ENCODE peak calls at places on chromosome 12, in nine cellular contexts. B is GM12878; K is left ventricle myocardium inferior; Z is upper lobe of right lung; P is Panc1; J is naive thymus-derived CD4-positive, alpha-beta T cell; W is cardiac muscle cell; X is body of pancreas; D is CD4-positive, alpha-beta T cell. L is an unnamed sample.

GRCh38 chr12:54134395-54134794 is 54.4 kb downstream of the SMUG1 start:
- DNase-seq in K (no peak), Z (no peak), W (no peak), J (no peak), P (no peak), D (no peak), B (no peak), X (no peak), L (no peak)

GRCh38 chr12:16112151-16112550 is 165.3 kb downstream of the SLC15A5 start:
- DNase-seq in D (no peak), K (no peak), B (no peak), P (no peak), Z (no peak), W (no peak), X (no peak), J (no peak), L (no peak)

GRCh38 chr12:67624355-67624754 is 24.2 kb upstream of the DYRK2 start:
- DNase-seq in W (no peak), Z (no peak), D (no peak), K (no peak), X (no peak), B (no peak), P (no peak), J (no peak), L (no peak)

GRCh38 chr12:93461503-93461902 is 5.8 kb upstream of the MRPL42 start:
- DNase-seq in B (no peak), X (no peak), D (no peak), J (no peak), Z (no peak), K (no peak), W (no peak), P (no peak), L (no peak)

GRCh38 chr12:39426636-39427245 is 16.2 kb downstream of the KIF21A start:
- DNase-seq in P (no peak), B (no peak), D (no peak), K (no peak), J (no peak), X (no peak), W (no peak), Z (no peak), L (no peak)

GRCh38 chr12:75933136-75933535 is 98.4 kb downstream of the PHLDA1 start:
- DNase-seq in J (no peak), W (no peak), P (no peak), B (no peak), X (no peak), K (no peak), D (no peak), Z (no peak), L (no peak)

GRCh38 chr12:71652656-71653055 is 11.0 kb downstream of the ZFC3H1 start:
- DNase-seq in P (no peak), X (no peak), K (no peak), J (no peak), B (no peak), Z (no peak), W (no peak), D (no peak), L (no peak)

GRCh38 chr12:103715494-103715893 is 125.5 kb downstream of the NT5DC3 start:
- DNase-seq in J (no peak), B (no peak), Z (no peak), D (no peak), X (no peak), K (no peak), W (no peak), P (no peak), L (no peak)

GRCh38 chr12:38053655-38054464 is 262.7 kb upstream of the ALG10B start:
- DNase-seq in P (no peak), W (no peak), K (no peak), B (no peak), Z (peak), J (no peak), X (peak), D (no peak), L (no peak)

GRCh38 chr12:62899568-62900390 is 35.2 kb downstream of the PPM1H start:
- DNase-seq in Z (no peak), J (no peak), D (no peak), W (no peak), P (no peak), X (no peak), B (no peak), K (no peak), L (no peak)

GRCh38 chr12:53508534-53509199 is 1.4 kb upstream of the NPFF start:
- DNase-seq in J (peak), X (peak), K (peak), D (peak), B (peak), W (peak), P (peak), Z (peak), L (peak)

GRCh38 chr12:48998497-48999353 is 450 bp downstream of the DDN start:
- DNase-seq in D (no peak), J (peak), Z (no peak), W (no peak), X (peak), P (no peak), K (no peak), B (no peak), L (no peak)

GRCh38 chr12:50633950-50634349 is 129.2 kb downstream of the DIP2B start:
- DNase-seq in J (no peak), K (no peak), B (no peak), X (no peak), P (no peak), Z (no peak), D (no peak), W (no peak), L (no peak)

GRCh38 chr12:132492522-132492921 is 2.6 kb downstream of the FBRSL1 start:
- DNase-seq in J (no peak), P (no peak), B (peak), K (no peak), D (no peak), X (peak), W (no peak), Z (no peak), L (no peak)

GRCh38 chr12:71475280-71475679 is 35.7 kb downstream of the LGR5 start:
- DNase-seq in Z (no peak), J (no peak), W (no peak), K (peak), P (no peak), D (no peak), B (no peak), X (no peak), L (no peak)

GRCh38 chr12:75047885-75048525 is 161.6 kb downstream of the KCNC2 start:
- DNase-seq in D (no peak), W (no peak), B (no peak), Z (no peak), K (no peak), X (no peak), J (no peak), P (no peak), L (no peak)

GRCh38 chr12:132524405-132524804 is 34.5 kb downstream of the FBRSL1 start:
- DNase-seq in D (no peak), W (no peak), J (no peak), X (peak), Z (no peak), P (peak), K (no peak), B (no peak), L (no peak)

GRCh38 chr12:58458093-58458492 is 462.2 kb downstream of the LRIG3 start:
- DNase-seq in K (no peak), D (no peak), Z (no peak), W (no peak), P (no peak), B (no peak), X (no peak), J (no peak), L (no peak)

GRCh38 chr12:94304566-94305061 is 155.1 kb downstream of the CEP83 start:
- DNase-seq in B (no peak), P (no peak), Z (no peak), J (no peak), K (no peak), W (peak), D (no peak), X (no peak), L (no peak)

GRCh38 chr12:60201891-60202290 is 606.1 kb downstream of the SLC16A7 start:
- DNase-seq in D (no peak), K (no peak), J (no peak), X (no peak), P (no peak), W (peak), B (no peak), Z (no peak), L (no peak)

GRCh38 chr12:26319511-26319910 is 124.1 kb downstream of the SSPN start:
- DNase-seq in X (peak), J (no peak), B (no peak), W (no peak), D (no peak), K (peak), P (no peak), Z (peak), L (no peak)

GRCh38 chr12:51549637-51550036 is 41.4 kb upstream of the SCN8A start:
- DNase-seq in D (no peak), K (no peak), W (no peak), B (no peak), X (no peak), P (no peak), Z (no peak), J (no peak), L (no peak)

GRCh38 chr12:13198240-13198639 is 1.7 kb downstream of the EMP1 start:
- DNase-seq in Z (no peak), K (no peak), D (no peak), B (no peak), J (no peak), W (no peak), P (no peak), X (no peak), L (no peak)

GRCh38 chr12:53049582-53050318 is at the start of gene TNS2:
- DNase-seq in B (no peak), K (peak), X (peak), D (no peak), W (peak), J (no peak), Z (peak), P (no peak), L (no peak)

GRCh38 chr12:108801736-108802665 is 55.4 kb downstream of the SSH1 start:
- DNase-seq in B (no peak), P (no peak), J (no peak), Z (no peak), K (peak), D (no peak), X (no peak), W (peak), L (no peak)

GRCh38 chr12:51270067-51270846 is at the start of gene SMAGP:
- DNase-seq in P (no peak), J (peak), K (peak), X (peak), Z (peak), D (no peak), W (peak), B (no peak), L (no peak)

GRCh38 chr12:96136129-96136528 is 58.0 kb upstream of the ELK3 start:
- DNase-seq in Z (no peak), K (no peak), X (no peak), W (peak), P (no peak), J (no peak), B (no peak), D (no peak), L (no peak)

GRCh38 chr12:68425998-68426397 is 93.8 kb upstream of the MDM1 start:
- DNase-seq in W (no peak), X (no peak), B (no peak), P (no peak), J (no peak), D (no peak), Z (no peak), K (no peak), L (no peak)

GRCh38 chr12:805022-805632 is 52.7 kb downstream of the WNK1 start:
- DNase-seq in J (no peak), Z (no peak), B (no peak), W (no peak), P (no peak), D (no peak), K (no peak), X (no peak), L (no peak)

GRCh38 chr12:128980623-128981022 is 127.3 kb downstream of the GLT1D1 start:
- DNase-seq in D (no peak), Z (no peak), K (no peak), X (no peak), P (no peak), J (no peak), W (no peak), B (no peak), L (no peak)

GRCh38 chr12:105945935-105946334 is 192.8 kb downstream of the NUAK1 start:
- DNase-seq in B (no peak), W (no peak), P (no peak), J (no peak), X (no peak), D (no peak), Z (no peak), K (no peak), L (no peak)

GRCh38 chr12:105948331-105948730 is 190.4 kb downstream of the NUAK1 start:
- DNase-seq in D (no peak), B (no peak), P (no peak), J (no peak), Z (no peak), X (no peak), K (no peak), W (no peak), L (no peak)

GRCh38 chr12:105947906-105948305 is 190.8 kb downstream of the NUAK1 start:
- DNase-seq in B (no peak), J (no peak), D (no peak), Z (no peak), W (no peak), P (no peak), X (no peak), K (no peak), L (no peak)

GRCh38 chr12:105944628-105945027 is 194.1 kb downstream of the NUAK1 start:
- DNase-seq in X (no peak), Z (no peak), K (no peak), P (no peak), W (no peak), B (no peak), D (no peak), J (no peak), L (no peak)

GRCh38 chr12:105946541-105946940 is 192.2 kb downstream of the NUAK1 start:
- DNase-seq in K (peak), J (no peak), P (no peak), Z (no peak), D (no peak), W (peak), B (no peak), X (no peak), L (no peak)
- H3K27ac ChIP-seq in K (peak), J (no peak), P (no peak), Z (no peak), D (no peak), W (no peak), B (no peak), X (no peak), L (no peak)

GRCh38 chr12:55719371-55719770 is 822 bp upstream of the RDH5 start:
- DNase-seq in Z (no peak), D (no peak), K (no peak), W (no peak), B (no peak), X (no peak), P (no peak), J (no peak), L (no peak)

GRCh38 chr12:55720071-55720564 is at the start of gene RDH5:
- DNase-seq in W (no peak), P (no peak), J (no peak), X (peak), B (no peak), Z (no peak), D (no peak), K (peak), L (peak)

GRCh38 chr12:55718020-55718419 is 2.2 kb upstream of the RDH5 start:
- DNase-seq in J (no peak), X (no peak), Z (no peak), W (no peak), D (no peak), K (no peak), P (no peak), B (no peak), L (no peak)

GRCh38 chr12:55717397-55718007 is 1.7 kb downstream of the BLOC1S1 start:
- DNase-seq in W (no peak), J (no peak), Z (no peak), X (no peak), P (no peak), D (no peak), B (no peak), K (no peak), L (no peak)

GRCh38 chr12:55718650-55719275 is 1.4 kb upstream of the RDH5 start:
- DNase-seq in D (no peak), J (no peak), K (no peak), Z (no peak), B (no peak), X (no peak), W (no peak), P (no peak), L (no peak)
- H3K27ac ChIP-seq in D (no peak), J (no peak), K (peak), Z (no peak), B (peak), X (peak), W (no peak), P (no peak), L (peak)

GRCh38 chr12:3454780-3455179 is 36.2 kb upstream of the PRMT8 start:
- DNase-seq in J (no peak), D (no peak), P (no peak), Z (no peak), K (no peak), X (no peak), W (no peak), B (no peak), L (no peak)

GRCh38 chr12:3455312-3455711 is 35.7 kb upstream of the PRMT8 start:
- DNase-seq in P (no peak), Z (no peak), J (no peak), X (no peak), B (no peak), W (no peak), D (no peak), K (no peak), L (no peak)

GRCh38 chr12:3452348-3452747 is 38.7 kb upstream of the PRMT8 start:
- DNase-seq in Z (no peak), X (no peak), W (no peak), J (no peak), P (no peak), B (no peak), K (no peak), D (no peak), L (no peak)

GRCh38 chr12:3453947-3454675 is 36.9 kb upstream of the PRMT8 start:
- DNase-seq in D (no peak), J (no peak), W (no peak), K (no peak), P (no peak), X (no peak), B (no peak), Z (no peak), L (no peak)

DNA sequence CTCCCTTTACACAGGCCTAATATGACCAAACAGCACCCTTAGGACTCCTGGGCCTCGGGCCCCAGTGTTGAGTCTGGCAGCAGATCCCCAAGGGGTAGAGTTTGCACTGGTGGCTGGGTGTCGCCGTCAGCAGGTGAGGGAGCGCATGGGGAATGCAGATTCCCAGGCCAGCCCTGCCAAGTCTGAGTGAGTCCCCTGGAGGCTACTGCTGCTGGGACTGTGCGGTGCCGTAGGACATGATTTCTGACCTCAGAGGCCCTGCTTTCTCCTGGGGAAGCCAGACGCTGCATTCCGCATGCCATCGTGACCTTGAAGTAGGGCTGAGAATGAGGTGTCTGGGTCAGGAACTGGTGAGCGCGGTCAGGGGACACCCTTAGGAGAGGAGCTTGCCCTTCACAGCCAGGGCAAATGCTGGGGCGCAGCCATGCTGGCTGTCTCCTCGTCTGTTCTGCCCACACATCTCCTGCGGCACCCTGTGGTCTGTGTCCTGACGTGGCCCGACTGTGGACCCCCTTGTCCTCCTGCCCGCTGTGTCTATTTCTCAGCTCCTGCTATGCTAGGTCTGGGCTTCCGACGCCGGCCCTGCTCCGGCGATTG is 37.6 kb upstream of the PRMT8 start:
- DNase-seq in B (no peak), Z (no peak), K (no peak), D (no peak), W (no peak), J (no peak), P (no peak), X (no peak), L (no peak)
- H3K27ac ChIP-seq in B (no peak), Z (no peak), K (no peak), D (no peak), W (no peak), J (no peak), P (no peak), X (no peak), L (no peak)

GRCh38 chr12:124549629-124550028 is 17.8 kb downstream of the NCOR2 start:
- DNase-seq in P (no peak), D (no peak), K (no peak), Z (no peak), X (no peak), W (no peak), J (no peak), B (no peak), L (no peak)
- H3K27ac ChIP-seq in P (peak), D (no peak), K (peak), Z (peak), X (peak), W (peak), J (no peak), B (no peak), L (peak)

DNA sequence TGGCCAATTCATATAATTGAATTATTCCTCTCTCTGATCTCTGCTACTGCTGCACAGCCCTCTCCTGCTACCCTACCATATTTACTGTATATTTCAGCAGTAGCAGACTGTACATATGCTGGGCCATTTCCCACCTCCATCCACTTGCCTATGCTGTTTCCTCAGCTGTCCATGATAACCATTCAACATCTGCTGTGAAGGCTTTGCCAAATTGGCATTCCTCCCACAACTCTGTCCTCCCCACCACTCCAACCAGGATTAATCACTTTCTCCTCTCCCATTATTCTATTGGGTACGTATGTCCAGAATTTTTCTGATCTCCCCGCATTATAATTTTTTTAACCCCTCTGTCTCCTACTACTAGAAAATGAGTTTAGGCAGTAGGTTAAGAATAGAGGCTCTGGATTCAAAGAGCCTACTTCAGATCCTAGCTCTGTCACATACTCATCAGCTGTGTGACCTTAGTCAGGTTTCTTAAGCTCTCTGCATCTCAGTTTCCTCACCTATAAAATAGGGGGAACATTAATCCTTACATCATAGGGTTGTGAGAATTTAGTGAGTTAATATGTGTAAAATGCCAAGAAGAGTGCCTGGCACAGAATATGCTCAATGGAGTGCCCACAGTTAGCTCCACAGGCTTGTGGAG is 123.3 kb downstream of the KICS2 start:
- DNase-seq in D (no peak), W (no peak), K (no peak), P (no peak), J (no peak), Z (no peak), B (no peak), X (peak), L (no peak)
- H3K27ac ChIP-seq in D (no peak), W (no peak), K (peak), P (no peak), J (no peak), Z (no peak), B (no peak), X (no peak), L (no peak)

L was measured in substantia nigra.